ENCODE peak calls at places on chromosomes 2 and 18, in seven cellular contexts. J is prostate gland, G is body of pancreas, S is uterus, W is breast epithelium, F is lower leg skin, E is A549. B is an unnamed sample.

GRCh38 chr2:124610141-124610540 is 585.1 kb downstream of the CNTNAP5 start:
- DNase-seq in S (no peak), E (no peak), J (no peak), G (no peak), F (no peak), W (no peak), B (no peak)

GRCh38 chr2:222651721-222652420 is 4.0 kb downstream of the FARSB start:
- DNase-seq in F (no peak), J (no peak), G (no peak), W (no peak), S (no peak), E (no peak), B (no peak)

GRCh38 chr18:8608795-8609673 is at the start of gene RAB12:
- DNase-seq in S (peak), J (peak), F (peak), W (peak), G (peak), E (peak), B (no peak)

GRCh38 chr2:76450024-76450475 is 739.3 kb upstream of the GCFC2 start:
- DNase-seq in W (no peak), S (no peak), G (no peak), E (no peak), J (no peak), F (no peak), B (no peak)

GRCh38 chr2:210225461-210225798 is 183 bp upstream of the ACADL start:
- DNase-seq in J (no peak), E (no peak), G (no peak), F (no peak), S (no peak), W (no peak), B (no peak)

GRCh38 chr18:61901334-61901986 is 8.7 kb upstream of the RNF152 start:
- DNase-seq in G (peak), E (peak), W (no peak), S (peak), J (peak), F (no peak), B (no peak)

GRCh38 chr2:160967523-160967922 is 192.7 kb upstream of the TANK start:
- DNase-seq in S (no peak), G (no peak), W (no peak), E (no peak), F (no peak), J (no peak), B (no peak)

GRCh38 chr2:47864566-47864965 is 41.7 kb downstream of the FBXO11 start:
- DNase-seq in F (no peak), S (no peak), E (no peak), J (no peak), W (no peak), G (no peak), B (no peak)

GRCh38 chr2:16671760-16672159 is 6.1 kb upstream of the CYRIA start:
- DNase-seq in S (no peak), J (no peak), G (peak), E (no peak), F (no peak), W (no peak), B (no peak)

GRCh38 chr2:218832520-218832919 is 917 bp upstream of the PRKAG3 start:
- DNase-seq in E (peak), F (peak), J (no peak), W (no peak), S (no peak), G (no peak), B (peak)

GRCh38 chr18:22523481-22523880 is 105.8 kb upstream of the CTAGE1 start:
- DNase-seq in F (no peak), W (no peak), G (no peak), E (no peak), S (no peak), J (no peak), B (no peak)

GRCh38 chr18:31723998-31724711 is 36.5 kb downstream of the SLC25A52 start:
- DNase-seq in S (peak), F (no peak), G (peak), W (no peak), E (no peak), J (peak), B (no peak)

GRCh38 chr2:27308359-27308875 is at the start of gene UCN:
- DNase-seq in F (no peak), S (no peak), G (peak), W (no peak), E (no peak), J (no peak), B (no peak)

GRCh38 chr2:230128943-230129342 is 60.2 kb upstream of the SLC16A14 start:
- DNase-seq in J (peak), G (peak), W (no peak), E (no peak), F (no peak), S (peak), B (no peak)

GRCh38 chr2:99472327-99472960 is 17.4 kb downstream of the REV1 start:
- DNase-seq in J (peak), W (no peak), S (no peak), E (no peak), G (no peak), F (no peak), B (no peak)

GRCh38 chr18:54794819-54795218 is 33.5 kb upstream of the RAB27B start:
- DNase-seq in G (no peak), E (no peak), F (no peak), W (no peak), S (no peak), J (no peak), B (no peak)

GRCh38 chr2:74887961-74888670 is 54.2 kb downstream of the HK2 start:
- DNase-seq in E (no peak), G (no peak), F (no peak), S (no peak), J (no peak), W (no peak), B (no peak)

GRCh38 chr2:240782886-240783818 is 36.9 kb downstream of the KIF1A start:
- DNase-seq in F (no peak), W (no peak), G (no peak), E (no peak), J (no peak), S (no peak), B (no peak)

GRCh38 chr2:172734711-172735645 is 667 bp upstream of the RAPGEF4 start:
- DNase-seq in F (no peak), W (no peak), E (peak), G (no peak), S (no peak), J (no peak), B (no peak)

GRCh38 chr2:191262436-191262835 is 17.2 kb downstream of the MYO1B start:
- DNase-seq in J (no peak), S (no peak), W (no peak), G (no peak), E (no peak), F (no peak), B (no peak)

GRCh38 chr18:43887491-43887890 is 610.2 kb upstream of the SYT4 start:
- DNase-seq in W (no peak), E (no peak), J (no peak), G (no peak), S (no peak), F (no peak), B (no peak)

GRCh38 chr2:174007010-174007409 is 41.8 kb upstream of the SP3 start:
- DNase-seq in G (no peak), F (no peak), J (no peak), E (no peak), S (no peak), W (no peak), B (no peak)

GRCh38 chr2:127371037-127371436 is 16.7 kb downstream of the MAP3K2 start:
- DNase-seq in S (no peak), G (no peak), W (no peak), F (no peak), E (no peak), J (no peak), B (no peak)

GRCh38 chr2:239118264-239118663 is 270.4 kb downstream of the TWIST2 start:
- DNase-seq in S (no peak), E (no peak), W (peak), F (no peak), J (no peak), G (no peak), B (no peak)

GRCh38 chr2:232476791-232477190 is 10.8 kb downstream of the ECEL1 start:
- DNase-seq in W (no peak), F (no peak), J (no peak), E (no peak), S (no peak), G (no peak), B (no peak)

GRCh38 chr2:240431276-240431662 is 4.2 kb upstream of the GPC1 start:
- DNase-seq in G (peak), S (no peak), W (no peak), J (no peak), F (no peak), E (no peak), B (no peak)

GRCh38 chr2:140247451-140248205 is 1467.4 kb upstream of the NXPH2 start:
- DNase-seq in F (no peak), J (no peak), E (no peak), G (no peak), W (no peak), S (no peak), B (no peak)

GRCh38 chr2:105378276-105378840 is 20.5 kb downstream of the FHL2 start:
- DNase-seq in E (no peak), F (no peak), W (no peak), J (no peak), G (no peak), S (no peak), B (no peak)

GRCh38 chr2:100013892-100014677 is 128.3 kb downstream of the AFF3 start:
- DNase-seq in S (peak), E (peak), F (no peak), W (no peak), J (no peak), G (peak), B (no peak)

GRCh38 chr2:142866426-142866825 is 11.0 kb upstream of the KYNU start:
- DNase-seq in G (no peak), J (no peak), E (no peak), S (no peak), F (no peak), W (no peak), B (no peak)

GRCh38 chr2:142865924-142866323 is 11.5 kb upstream of the KYNU start:
- DNase-seq in J (no peak), E (no peak), S (no peak), W (no peak), F (no peak), G (no peak), B (no peak)

GRCh38 chr2:142869461-142870106 is 7.9 kb upstream of the KYNU start:
- DNase-seq in J (no peak), W (no peak), E (no peak), F (no peak), S (no peak), G (no peak), B (no peak)

GRCh38 chr2:142868281-142868762 is 9.1 kb upstream of the KYNU start:
- DNase-seq in J (peak), S (peak), E (no peak), W (peak), G (peak), F (peak), B (no peak)

DNA sequence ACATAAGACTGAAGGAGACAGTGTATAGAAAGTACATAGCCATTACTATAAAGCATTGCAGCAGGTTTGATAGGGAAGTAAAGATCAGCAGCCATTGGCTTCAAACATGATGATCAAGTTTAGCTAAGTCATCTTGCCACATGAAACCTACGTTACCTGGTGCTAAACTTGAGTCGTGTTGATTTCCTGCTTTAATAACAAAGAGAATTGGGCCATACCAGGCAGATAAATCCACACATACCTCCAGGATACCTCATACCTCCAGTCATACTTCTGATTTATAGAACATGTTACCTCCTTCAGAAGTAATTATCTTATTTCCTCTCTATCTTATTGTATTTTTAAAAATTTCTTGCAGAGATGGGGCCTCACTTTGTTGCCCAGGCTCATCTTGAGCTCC is 10.3 kb upstream of the KYNU start:
- DNase-seq in E (no peak), F (no peak), W (no peak), G (no peak), S (no peak), J (no peak), B (no peak)
- TF ChIP-seq POLR2A in E (no peak), F (no peak), W (no peak), G (no peak), S (no peak), J (no peak), B (no peak)

GRCh38 chr2:200901459-200902072 is 12.4 kb downstream of the NIF3L1 start:
- DNase-seq in F (peak), J (peak), S (peak), E (peak), G (peak), W (peak), B (no peak)

GRCh38 chr2:200909958-200910357 is 20.8 kb downstream of the NIF3L1 start:
- DNase-seq in E (no peak), J (no peak), W (no peak), G (no peak), S (no peak), F (no peak), B (no peak)

DNA sequence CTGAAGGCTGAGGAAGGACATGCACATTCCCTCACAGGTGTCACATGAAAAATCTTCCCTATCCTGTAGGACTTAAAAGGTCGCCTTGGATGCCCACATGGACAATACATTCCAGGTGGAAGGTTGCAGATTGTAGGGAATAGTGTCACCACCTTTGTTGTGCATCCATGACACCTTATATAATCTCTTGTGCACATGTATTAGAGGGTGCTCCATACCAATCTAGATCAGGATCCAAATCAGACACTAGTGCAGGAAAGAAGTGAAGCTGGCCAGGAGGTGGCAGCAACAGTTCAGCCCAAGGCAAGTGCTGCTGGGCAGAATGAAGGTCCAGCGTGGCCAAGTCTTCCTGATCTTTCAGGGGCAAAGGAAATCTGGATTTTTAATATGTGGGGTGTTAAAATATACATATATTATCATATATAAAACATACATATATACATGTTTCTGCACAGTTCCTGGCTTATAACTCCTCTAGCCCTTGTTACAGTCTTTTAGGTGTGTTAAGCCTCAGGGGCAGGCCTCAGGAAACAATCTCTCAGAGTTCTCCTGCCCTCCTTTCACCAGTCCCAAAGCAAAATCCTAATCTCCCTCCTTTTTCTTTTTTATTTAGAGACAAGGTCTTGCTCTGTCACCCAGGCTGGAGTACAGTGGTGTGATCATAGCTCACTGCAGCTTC is 16.6 kb downstream of the NIF3L1 start:
- DNase-seq in F (peak), G (peak), W (peak), S (peak), E (peak), J (peak), B (no peak)
- TF ChIP-seq POLR2A in F (no peak), G (no peak), W (no peak), S (no peak), E (no peak), J (no peak), B (no peak)

DNA sequence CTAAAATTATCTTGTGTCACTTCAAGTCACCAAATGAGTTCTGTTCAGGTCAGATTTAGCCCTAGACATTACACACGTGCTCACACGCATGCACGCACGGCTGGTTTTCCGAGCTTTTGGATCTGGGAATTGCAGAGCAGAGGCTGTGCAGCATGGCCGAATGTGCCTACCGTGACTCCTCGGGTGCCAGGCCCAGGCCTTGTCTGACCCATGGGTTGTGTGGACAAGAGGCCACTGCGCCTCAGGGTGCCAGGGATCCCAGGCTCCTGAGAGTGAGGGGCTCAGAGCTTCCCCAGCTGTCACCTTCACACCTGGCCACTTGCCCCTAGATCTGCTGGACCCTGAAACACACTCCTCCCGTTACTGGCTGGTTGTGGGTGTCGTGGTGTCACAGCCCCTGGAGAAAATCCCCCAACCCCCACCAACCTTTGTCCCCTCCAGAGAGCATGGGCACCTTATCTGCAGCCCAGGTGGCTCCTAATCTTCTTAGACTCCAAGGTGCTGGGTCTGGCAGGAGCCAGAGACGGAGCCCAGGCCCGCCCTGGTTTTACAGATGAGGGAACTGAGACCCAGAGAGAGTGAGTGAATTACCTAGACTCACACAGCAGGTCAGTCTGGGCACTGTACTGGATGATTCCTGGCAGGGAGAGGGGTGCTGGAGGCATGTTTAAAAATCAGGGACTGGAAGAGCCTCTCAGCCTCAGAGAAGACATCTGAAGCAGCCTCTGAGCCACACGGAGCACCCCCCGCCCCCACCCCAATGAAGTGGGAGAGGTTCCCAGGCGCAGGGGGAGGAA is 56.8 kb downstream of the ATOH8 start:
- DNase-seq in G (no peak), W (no peak), J (no peak), F (peak), E (no peak), S (no peak), B (no peak)
- TF ChIP-seq POLR2A in G (no peak), W (no peak), J (no peak), F (no peak), E (no peak), S (no peak), B (no peak)

GRCh38 chr2:69213832-69214231 is 173.2 kb downstream of the GFPT1 start:
- DNase-seq in E (no peak), F (no peak), J (no peak), S (no peak), W (no peak), G (no peak), B (no peak)

GRCh38 chr2:69213201-69213600 is 173.8 kb downstream of the GFPT1 start:
- DNase-seq in G (no peak), J (no peak), E (no peak), W (no peak), S (no peak), F (no peak), B (no peak)

GRCh38 chr2:69214898-69215297 is 172.1 kb downstream of the GFPT1 start:
- DNase-seq in J (no peak), E (no peak), S (no peak), F (no peak), W (no peak), G (peak), B (no peak)

GRCh38 chr2:69217333-69218080 is 169.5 kb downstream of the GFPT1 start:
- DNase-seq in F (no peak), E (no peak), G (no peak), W (no peak), S (no peak), J (no peak), B (peak)

DNA sequence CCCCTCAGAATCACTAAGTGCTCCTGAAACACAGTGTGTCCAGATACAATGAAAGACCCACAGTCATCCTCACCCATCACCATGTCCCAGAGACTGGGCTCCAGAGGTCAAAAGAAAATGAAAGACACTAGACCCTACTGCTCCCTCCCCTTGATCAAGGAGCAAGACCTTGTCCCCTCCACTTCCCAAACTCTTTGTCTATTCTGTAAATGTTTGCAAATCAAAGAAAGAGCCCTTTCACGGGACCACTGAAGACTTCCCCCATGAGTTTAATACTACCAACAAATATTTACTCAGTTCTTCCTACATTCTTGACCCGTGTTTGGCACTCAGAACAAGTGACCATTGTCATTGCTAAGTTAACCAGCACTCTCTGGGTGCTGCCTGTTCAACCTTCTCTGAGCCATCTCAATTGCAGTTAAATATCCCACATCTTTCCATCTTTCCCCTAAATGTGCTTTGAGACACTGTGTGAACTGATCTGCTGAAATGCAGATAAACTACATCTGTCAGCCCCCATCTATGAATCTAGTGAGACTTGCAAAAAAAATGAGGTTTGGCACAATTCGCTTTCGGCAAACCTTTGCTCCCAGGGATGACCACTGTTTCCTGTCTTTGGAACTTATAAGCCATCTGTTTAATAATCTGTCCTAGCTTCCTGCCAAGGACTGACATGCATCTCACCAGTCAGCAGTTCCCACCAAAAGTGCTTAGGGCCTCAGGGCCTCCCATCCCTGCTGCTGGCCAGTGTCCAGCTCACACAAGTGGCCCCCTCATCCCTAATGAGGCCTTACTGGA is 170.3 kb downstream of the GFPT1 start:
- DNase-seq in E (no peak), F (no peak), G (peak), W (no peak), J (no peak), S (no peak), B (no peak)
- TF ChIP-seq POLR2A in E (no peak), F (no peak), G (no peak), W (no peak), J (no peak), S (no peak), B (no peak)

GRCh38 chr18:23586249-23587196 is at the start of gene NPC1:
- DNase-seq in E (peak), F (peak), S (peak), W (peak), G (peak), J (peak), B (no peak)
- TF ChIP-seq POLR2A in E (peak), F (peak), S (peak), W (peak), G (peak), J (peak), B (peak)